ENCODE peak calls at places on chromosomes 3 and 15, in seven cellular contexts. V is neuronal stem cell, M is K562, R is HepG2, L is OCI-LY7, F is hepatocyte, C is neural progenitor cell. S is an unnamed sample.

GRCh38 chr3:38603731-38604131 is 45.8 kb downstream of the SCN5A start:
- DNase-seq in V (no peak), M (no peak), R (no peak), L (no peak), F (no peak), C (no peak), S (no peak)

GRCh38 chr15:81050806-81051205 is 50.1 kb downstream of the TLNRD1 start:
- DNase-seq in V (no peak), M (no peak), R (no peak), L (no peak), F (no peak), C (no peak), S (no peak)

GRCh38 chr15:91243806-91244205 is 143.7 kb downstream of the SV2B start:
- DNase-seq in V (no peak), M (no peak), R (no peak), L (no peak), F (no peak), C (no peak), S (no peak)

GRCh38 chr3:161957467-161957866 is 460.9 kb downstream of the OTOL1 start:
- DNase-seq in V (no peak), M (no peak), R (no peak), L (no peak), F (no peak), C (no peak), S (peak)

GRCh38 chr15:65355173-65355982 is 22.4 kb downstream of the IGDCC3 start:
- DNase-seq in V (peak), M (no peak), R (peak), L (no peak), F (peak), C (peak), S (peak)

GRCh38 chr3:114660124-114660523 is 366.3 kb downstream of the TIGIT start:
- DNase-seq in V (no peak), M (no peak), R (no peak), L (no peak), F (peak), C (peak), S (peak)

GRCh38 chr3:11390411-11391171 is 118.4 kb downstream of the ATG7 start:
- DNase-seq in V (no peak), M (no peak), R (no peak), L (no peak), F (no peak), C (no peak), S (peak)

GRCh38 chr15:68700395-68701123 is 120.1 kb downstream of the ANP32A start:
- DNase-seq in V (no peak), M (no peak), R (no peak), L (no peak), F (peak), C (peak), S (peak)

GRCh38 chr3:72571638-72572114 is 276.6 kb downstream of the SHQ1 start:
- DNase-seq in V (no peak), M (no peak), R (peak), L (no peak), F (no peak), C (no peak), S (no peak)

GRCh38 chr3:182180646-182181385 is 469.1 kb downstream of the SOX2 start:
- DNase-seq in V (peak), M (no peak), R (peak), L (no peak), F (no peak), C (peak), S (no peak)

GRCh38 chr3:144096016-144096415 is 124.4 kb downstream of the DIPK2A start:
- DNase-seq in V (no peak), M (no peak), R (no peak), L (no peak), F (no peak), C (no peak), S (no peak)

GRCh38 chr3:72127843-72128242 is 342.9 kb upstream of the PROK2 start:
- DNase-seq in V (no peak), M (no peak), R (no peak), L (no peak), F (no peak), C (no peak), S (peak)

GRCh38 chr15:68679161-68679560 is 100.4 kb downstream of the CORO2B start:
- DNase-seq in V (no peak), M (no peak), R (no peak), L (no peak), F (no peak), C (no peak), S (peak)

GRCh38 chr15:63752075-63752684 is 81.6 kb downstream of the HERC1 start:
- DNase-seq in V (no peak), M (peak), R (peak), L (peak), F (peak), C (peak), S (peak)

GRCh38 chr15:63978511-63979226 is 67.6 kb downstream of the DAPK2 start:
- DNase-seq in V (no peak), M (no peak), R (no peak), L (no peak), F (no peak), C (peak), S (peak)

GRCh38 chr3:15429080-15429479 is 1.7 kb downstream of the EAF1 start:
- DNase-seq in V (no peak), M (no peak), R (no peak), L (no peak), F (no peak), C (no peak), S (no peak)

GRCh38 chr3:15427981-15428380 is 583 bp downstream of the EAF1 start:
- DNase-seq in V (no peak), M (peak), R (peak), L (no peak), F (peak), C (peak), S (no peak)

GRCh38 chr3:15426579-15427118 is 695 bp downstream of the METTL6 start:
- DNase-seq in V (no peak), M (no peak), R (no peak), L (no peak), F (no peak), C (no peak), S (no peak)

GRCh38 chr3:15427182-15427880 is at the start of the genes EAF1 and METTL6:
- DNase-seq in V (peak), M (peak), R (peak), L (peak), F (peak), C (peak), S (peak)

GRCh38 chr3:15428539-15428938 is 1.1 kb downstream of the EAF1 start:
- DNase-seq in V (no peak), M (peak), R (no peak), L (peak), F (peak), C (no peak), S (peak)
- H2AFZ ChIP-seq in V (no peak), M (peak), R (no peak), L (no peak), F (peak), C (no peak), S (peak)

GRCh38 chr3:52240059-52240885 is 1.3 kb upstream of the TWF2 start:
- DNase-seq in V (no peak), M (peak), R (peak), L (peak), F (peak), C (no peak), S (peak)
- H3K4me2 ChIP-seq in V (no peak), M (peak), R (peak), L (peak), F (peak), C (peak), S (peak)

GRCh38 chr3:79473993-79474392 is 293.8 kb downstream of the ROBO1 start:
- DNase-seq in V (no peak), M (no peak), R (no peak), L (no peak), F (no peak), C (no peak), S (peak)
- H2AFZ ChIP-seq in V (no peak), M (no peak), R (no peak), L (no peak), F (no peak), C (no peak), S (no peak)

DNA sequence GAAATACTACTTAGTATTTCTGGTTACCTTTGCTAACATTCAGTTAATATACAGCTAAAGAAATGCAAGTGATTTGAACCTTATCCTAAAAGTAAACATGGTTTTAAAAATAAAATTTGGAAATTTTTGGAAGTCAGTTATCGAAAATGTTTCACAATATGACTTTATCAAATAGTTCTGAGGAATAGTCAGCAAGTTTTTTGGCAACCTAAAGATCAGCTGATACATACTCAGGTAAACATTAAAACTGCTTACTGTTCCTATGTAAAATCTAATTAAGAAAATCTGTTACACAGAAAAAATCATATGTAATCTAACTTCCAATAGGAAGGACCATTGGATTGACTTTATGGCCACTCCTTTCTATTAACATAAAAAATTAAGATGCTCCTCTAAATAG is 24.1 kb downstream of the IFT80 start:
- DNase-seq in V (no peak), M (no peak), R (no peak), L (no peak), F (no peak), C (no peak), S (no peak)
- H3K4me2 ChIP-seq in V (no peak), M (no peak), R (no peak), L (no peak), F (no peak), C (no peak), S (peak)

DNA sequence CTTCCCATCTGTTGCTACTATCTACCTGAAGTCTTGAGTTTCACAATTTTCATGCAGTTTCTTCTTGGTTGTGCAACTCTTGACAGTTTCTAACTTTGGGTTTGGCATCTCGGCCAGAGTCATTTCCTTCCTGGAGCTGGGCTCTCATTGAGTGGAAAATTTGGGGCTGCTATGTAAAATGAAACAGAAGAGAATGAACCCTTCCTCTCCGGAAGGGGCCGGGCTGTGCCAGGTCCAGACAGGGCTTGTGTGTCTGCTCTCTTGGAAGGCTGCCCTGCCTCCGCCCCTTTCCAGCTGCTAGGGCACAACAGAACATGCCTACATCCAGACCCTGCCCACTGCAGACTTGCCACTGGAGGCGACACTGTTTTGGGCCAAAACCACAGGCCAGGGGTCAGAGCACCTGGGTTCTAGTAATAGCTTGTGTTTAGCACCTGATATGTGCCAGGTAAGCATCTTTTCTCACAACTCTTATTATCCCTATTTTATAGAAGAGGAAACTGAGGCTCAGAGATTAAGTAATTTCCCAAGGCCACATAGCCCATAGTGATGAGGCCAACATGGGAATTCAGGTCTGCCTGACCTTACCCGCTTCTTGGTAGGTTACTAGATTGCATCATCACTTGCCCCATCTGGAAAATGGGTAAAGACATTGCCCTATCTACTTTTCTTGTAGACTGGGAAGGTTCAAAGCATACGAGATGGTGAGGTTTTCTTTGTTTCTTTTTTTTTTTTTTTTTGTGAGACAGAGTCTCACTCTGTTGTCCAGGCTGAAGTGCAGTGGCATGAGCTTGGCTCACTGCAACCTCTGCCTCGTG is 25.0 kb downstream of the IRAK2 start:
- DNase-seq in V (no peak), M (no peak), R (no peak), L (peak), F (no peak), C (no peak), S (peak)
- H2AFZ ChIP-seq in V (no peak), M (no peak), R (no peak), L (peak), F (no peak), C (no peak), S (no peak)

GRCh38 chr15:51724673-51725072 is 12.8 kb downstream of the LYSMD2 start:
- DNase-seq in V (no peak), M (peak), R (no peak), L (no peak), F (no peak), C (peak), S (no peak)

GRCh38 chr15:51727141-51727897 is 10.1 kb downstream of the LYSMD2 start:
- DNase-seq in V (no peak), M (peak), R (peak), L (no peak), F (no peak), C (no peak), S (peak)

GRCh38 chr15:51724199-51724598 is 13.3 kb downstream of the LYSMD2 start:
- DNase-seq in V (no peak), M (no peak), R (no peak), L (no peak), F (no peak), C (no peak), S (no peak)

GRCh38 chr15:51721199-51721960 is 16.1 kb downstream of the LYSMD2 start:
- DNase-seq in V (no peak), M (no peak), R (no peak), L (no peak), F (no peak), C (no peak), S (peak)

GRCh38 chr15:51726302-51727073 is 11.0 kb downstream of the LYSMD2 start:
- DNase-seq in V (peak), M (peak), R (peak), L (no peak), F (peak), C (peak), S (peak)
- H3K4me2 ChIP-seq in V (no peak), M (no peak), R (no peak), L (no peak), F (peak), C (no peak), S (peak)

GRCh38 chr15:34436126-34436955 is 1.3 kb downstream of the GOLGA8A start:
- DNase-seq in V (no peak), M (peak), R (no peak), L (no peak), F (no peak), C (peak), S (peak)

GRCh38 chr15:34434627-34435305 is 2.8 kb downstream of the GOLGA8A start:
- DNase-seq in V (no peak), M (no peak), R (no peak), L (no peak), F (no peak), C (no peak), S (no peak)

GRCh38 chr15:34437687-34438086 is at the start of gene GOLGA8A:
- DNase-seq in V (peak), M (peak), R (peak), L (no peak), F (peak), C (peak), S (peak)

GRCh38 chr15:34435658-34436057 is 1.9 kb downstream of the GOLGA8A start:
- DNase-seq in V (no peak), M (peak), R (no peak), L (no peak), F (no peak), C (peak), S (no peak)

GRCh38 chr15:34436956-34437442 is 609 bp downstream of the GOLGA8A start:
- DNase-seq in V (peak), M (peak), R (peak), L (no peak), F (peak), C (peak), S (peak)
- H2AFZ ChIP-seq in V (peak), M (no peak), R (no peak), L (no peak), F (peak), C (peak), S (peak)

GRCh38 chr3:13282986-13283876 is 136.9 kb downstream of the NUP210 start:
- DNase-seq in V (no peak), M (peak), R (no peak), L (no peak), F (peak), C (peak), S (peak)
- H3K4me2 ChIP-seq in V (peak), M (peak), R (peak), L (no peak), F (peak), C (peak), S (no peak)

GRCh38 chr15:75661041-75661778 is 13.5 kb downstream of the SNX33 start:
- DNase-seq in V (no peak), M (no peak), R (peak), L (no peak), F (peak), C (peak), S (peak)

GRCh38 chr15:75661779-75662140 is 14.0 kb downstream of the SNX33 start:
- DNase-seq in V (no peak), M (no peak), R (no peak), L (no peak), F (no peak), C (no peak), S (no peak)

GRCh38 chr15:75656813-75657212 is 9.1 kb downstream of the SNX33 start:
- DNase-seq in V (no peak), M (no peak), R (no peak), L (no peak), F (no peak), C (no peak), S (no peak)

GRCh38 chr15:75659928-75660645 is 12.4 kb downstream of the SNX33 start:
- DNase-seq in V (no peak), M (no peak), R (no peak), L (no peak), F (no peak), C (no peak), S (peak)

DNA sequence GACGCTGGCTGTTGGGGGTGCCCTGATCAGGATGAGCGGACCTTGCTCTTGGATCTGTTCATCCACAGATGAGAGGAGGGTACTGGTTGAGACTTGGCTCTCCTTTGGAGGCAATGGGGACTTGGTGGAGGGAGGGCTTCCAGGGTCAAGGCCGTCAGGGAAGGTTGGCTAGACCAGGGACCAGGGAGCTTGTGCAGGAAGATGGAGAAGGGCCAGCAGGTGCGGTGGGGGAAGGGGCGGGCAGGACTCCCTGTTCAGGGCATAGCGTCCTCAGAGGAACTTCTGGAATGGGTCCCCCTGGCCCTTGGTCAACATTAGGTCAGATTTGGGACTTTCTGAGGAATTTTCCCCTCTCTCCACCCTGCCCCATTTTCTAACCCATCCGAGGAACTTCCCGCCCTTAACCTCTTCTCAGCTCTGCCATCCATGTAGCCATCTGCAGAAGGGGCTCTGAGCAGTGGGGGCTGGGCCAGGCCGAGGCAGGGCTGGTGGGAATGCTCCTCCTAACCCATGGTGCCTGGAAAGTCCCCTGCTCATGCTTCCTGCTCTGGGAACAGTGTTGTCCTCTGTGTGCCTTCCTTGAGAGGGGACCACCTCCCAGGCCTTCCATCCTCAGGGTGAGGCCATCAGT is 11.5 kb downstream of the SNX33 start:
- DNase-seq in V (no peak), M (no peak), R (no peak), L (no peak), F (no peak), C (no peak), S (no peak)
- H2AFZ ChIP-seq in V (no peak), M (no peak), R (no peak), L (no peak), F (no peak), C (no peak), S (no peak)

GRCh38 chr3:99878005-99878404 is 60.3 kb downstream of the CMSS1 start:
- DNase-seq in V (no peak), M (peak), R (peak), L (no peak), F (peak), C (no peak), S (peak)
- H3K4me2 ChIP-seq in V (no peak), M (no peak), R (peak), L (no peak), F (peak), C (no peak), S (peak)